ENCODE peak calls at places on chromosome 21, in four cellular contexts. J is esophagus muscularis mucosa, Q is tibial artery, A is keratinocyte. R is an unnamed sample.

GRCh38 chr21:41217656-41218380 is 49.9 kb downstream of the BACE2 start:
- DNase-seq in J (no peak), Q (peak; percentile 84), A (no peak), R (no peak)

GRCh38 chr21:46211376-46211775 is 17.2 kb downstream of the LSS start:
- DNase-seq in J (no peak), Q (peak; percentile 40), A (no peak), R (no peak)

GRCh38 chr21:16376673-16377072 is 646.9 kb downstream of the USP25 start:
- DNase-seq in J (no peak), Q (no peak), A (no peak), R (no peak)

GRCh38 chr21:45555557-45556301 is 13.5 kb upstream of the SLC19A1 start:
- DNase-seq in J (no peak), Q (peak; percentile 90), A (no peak), R (no peak)

GRCh38 chr21:14070049-14070893 is 140.5 kb downstream of the LIPI start:
- DNase-seq in J (no peak), Q (peak; percentile 63), A (no peak), R (no peak)

GRCh38 chr21:21029159-21029558 is 30.9 kb downstream of the NCAM2 start:
- DNase-seq in J (no peak), Q (no peak), A (no peak), R (no peak)

GRCh38 chr21:32653326-32653901 is 41.2 kb upstream of the CFAP298 start:
- DNase-seq in J (no peak), Q (no peak), A (no peak), R (no peak)

GRCh38 chr21:30268608-30269197 is 14.0 kb downstream of the KRTAP24-1 start:
- DNase-seq in J (no peak), Q (no peak), A (no peak), R (no peak)

GRCh38 chr21:37407719-37408455 is 41.3 kb downstream of the DYRK1A start:
- DNase-seq in J (no peak), Q (no peak), A (no peak), R (no peak)

GRCh38 chr21:46120301-46121285 is 22.7 kb downstream of the COL6A2 start:
- DNase-seq in J (no peak), Q (peak; percentile 64), A (no peak), R (no peak)

GRCh38 chr21:46324390-46325072 is 575 bp downstream of the PCNT start:
- DNase-seq in J (peak; percentile 93), Q (peak; percentile 91), A (peak; percentile 40), R (no peak)

GRCh38 chr21:45550552-45551210 is 8.4 kb upstream of the SLC19A1 start:
- DNase-seq in J (no peak), Q (peak; percentile 55), A (no peak), R (no peak)

DNA sequence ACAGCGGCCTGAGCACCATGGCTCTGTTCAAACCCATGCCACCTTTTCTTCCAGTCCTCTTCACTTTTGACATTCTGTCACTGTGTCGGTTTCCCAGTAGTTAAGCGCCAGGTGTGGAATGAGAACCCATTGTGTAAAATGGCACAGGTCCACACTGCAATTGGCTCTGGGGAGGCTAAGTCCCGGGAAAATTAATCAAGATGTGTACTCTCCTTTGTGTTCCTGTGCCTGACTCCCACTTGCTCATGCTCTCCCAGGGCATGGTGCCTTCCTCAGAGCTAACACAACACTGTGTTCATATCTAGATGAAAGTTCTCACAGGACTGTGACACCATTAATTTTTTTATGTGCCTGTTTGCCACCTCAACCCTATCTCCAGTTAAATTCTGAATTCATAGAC is 59.0 kb upstream of the BTG3 start:
- DNase-seq in J (no peak), Q (no peak), A (no peak), R (no peak)
- TF ChIP-seq CTCF in J (no peak), Q (no peak), A (no peak), R (no peak)

GRCh38 chr21:28745131-28746055 is 247.3 kb downstream of the LTN1 start:
- DNase-seq in J (no peak), Q (peak; percentile 77), A (peak; percentile 62), R (peak; percentile 53)
- H3K4me3 ChIP-seq in J (peak overlapping the region; percentile 52), Q (peak overlapping the region; percentile 46), A (peak overlapping the region; percentile 25), R (peak overlapping the region; percentile 47)

GRCh38 chr21:42846221-42846620 is 33.1 kb downstream of the WDR4 start:
- DNase-seq in J (no peak), Q (peak; percentile 46), A (no peak), R (no peak)

GRCh38 chr21:42843021-42843420 is 36.3 kb downstream of the WDR4 start:
- DNase-seq in J (no peak), Q (no peak), A (no peak), R (no peak)

GRCh38 chr21:42845296-42845965 is 33.9 kb downstream of the WDR4 start:
- DNase-seq in J (no peak), Q (peak; percentile 63), A (no peak), R (no peak)

GRCh38 chr21:42847051-42847707 is 32.2 kb downstream of the WDR4 start:
- DNase-seq in J (no peak), Q (peak; percentile 62), A (no peak), R (no peak)

DNA sequence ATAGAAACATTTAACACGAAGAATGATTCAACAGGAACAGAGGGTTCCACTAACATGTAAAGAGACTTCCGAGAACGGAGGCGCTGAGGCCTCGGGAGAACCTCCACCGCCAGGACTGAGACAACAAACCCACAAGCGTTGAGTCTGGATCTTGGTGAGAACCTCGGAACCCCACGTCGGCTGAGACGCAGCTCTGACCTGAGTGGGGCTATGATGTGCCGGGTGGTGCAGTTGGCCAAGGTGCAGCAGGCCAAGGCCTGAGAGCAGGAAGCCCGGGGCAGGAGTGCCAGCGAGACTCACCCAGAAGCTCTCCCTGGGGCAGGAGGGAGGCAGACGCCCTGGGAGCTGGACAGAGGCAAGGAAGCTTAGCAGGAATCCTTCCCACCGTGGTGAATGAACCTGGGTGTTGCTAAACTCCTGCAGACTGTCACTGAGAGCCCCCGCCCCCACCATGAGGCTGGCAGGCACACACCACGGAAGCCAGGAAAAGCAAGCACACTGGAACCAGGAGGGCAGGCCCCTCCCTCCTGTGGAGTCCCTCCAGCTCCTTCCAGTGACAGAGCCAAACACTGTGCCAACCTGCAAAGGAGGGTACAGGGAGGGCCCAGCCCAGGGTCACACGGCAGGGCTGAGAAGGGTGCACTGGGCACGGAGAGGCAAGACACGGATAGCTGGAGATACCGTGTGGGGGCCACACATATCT is 34.8 kb downstream of the WDR4 start:
- DNase-seq in J (no peak), Q (peak; percentile 65), A (no peak), R (no peak)
- H3K36me3 ChIP-seq in J (peaks cover 19% of the 10 kb centered on the region), Q (peaks cover 19% of the 10 kb centered on the region), A (peaks cover 46% of the 10 kb centered on the region), R (peaks cover 4% of the 10 kb centered on the region)

GRCh38 chr21:31279986-31280385 is 64.1 kb downstream of the TIAM1 start:
- DNase-seq in J (no peak), Q (no peak), A (no peak), R (no peak)
- TF ChIP-seq CTCF in J (no peak), Q (no peak), A (no peak), R (no peak)

GRCh38 chr21:36113647-36114428 is 21.0 kb upstream of the CBR3 start:
- DNase-seq in J (no peak), Q (no peak), A (no peak), R (no peak)
- H3K4me3 ChIP-seq in J (no peak overlapping the region), Q (no peak overlapping the region), A (peak overlapping the region; percentile 30), R (no peak overlapping the region)

GRCh38 chr21:34148826-34149558 is 75.6 kb downstream of the MRPS6 start:
- DNase-seq in J (peak; percentile 21), Q (no peak), A (no peak), R (no peak)
- H3K36me3 ChIP-seq in J (no peaks in the 10 kb centered on the region), Q (no peaks in the 10 kb centered on the region), A (no peaks in the 10 kb centered on the region), R (peaks cover 2% of the 10 kb centered on the region)

GRCh38 chr21:39441502-39442475 is 3.8 kb downstream of the LCA5L start:
- DNase-seq in J (no peak), Q (no peak), A (peak; percentile 11), R (peak; percentile 53)

GRCh38 chr21:39447264-39447663 is 1.7 kb upstream of the LCA5L start:
- DNase-seq in J (no peak), Q (no peak), A (no peak), R (no peak)

GRCh38 chr21:39451332-39452206 is at the start of gene SH3BGR:
- DNase-seq in J (no peak), Q (peak; percentile 89), A (no peak), R (no peak)

GRCh38 chr21:39444406-39445145 is 1.0 kb downstream of the LCA5L start:
- DNase-seq in J (no peak), Q (no peak), A (peak; percentile 11), R (no peak)

GRCh38 chr21:39445339-39446269 is at the start of gene LCA5L:
- DNase-seq in J (peak; percentile 97), Q (peak; percentile 93), A (peak; percentile 15), R (no peak)
- TF ChIP-seq CTCF in J (peak; percentile 9), Q (no peak), A (peak; percentile 30), R (no peak)

R was measured in kidney epithelial cell.